ENCODE peak calls at places on chromosomes 3 and 15, in five cellular contexts. U is cardiac muscle cell, I is tibial nerve, T is adrenal gland, N is fibroblast of the aortic adventitia. S is an unnamed sample.

GRCh38 chr3:68249265-68249664 is 594.9 kb upstream of the SUCLG2 start:
- DNase-seq in T (no peak), N (no peak), I (no peak), U (no peak), S (no peak)

GRCh38 chr15:92884813-92885461 is 15.2 kb upstream of the CHD2 start:
- DNase-seq in U (peak), I (no peak), N (peak), T (no peak), S (peak)

GRCh38 chr15:72800819-72801481 is 17.4 kb upstream of the ADPGK start:
- DNase-seq in U (peak), T (no peak), I (no peak), N (peak), S (peak)

GRCh38 chr3:45412731-45413130 is 24.4 kb downstream of the LARS2 start:
- DNase-seq in U (no peak), N (no peak), T (no peak), I (no peak), S (no peak)

GRCh38 chr3:172903642-172904041 is 153.1 kb downstream of the ECT2 start:
- DNase-seq in T (peak), U (no peak), I (no peak), N (no peak), S (no peak)

GRCh38 chr15:89333959-89334509 is 590 bp downstream of the POLG start:
- DNase-seq in I (no peak), U (no peak), T (peak), N (peak), S (no peak)

GRCh38 chr3:152865675-152866074 is 30.7 kb downstream of the P2RY1 start:
- DNase-seq in U (no peak), T (no peak), N (no peak), I (no peak), S (no peak)

GRCh38 chr3:197501496-197501878 is 54.3 kb downstream of the BDH1 start:
- DNase-seq in N (peak), U (peak), T (no peak), I (no peak), S (peak)

GRCh38 chr15:96342143-96342466 is 11.6 kb downstream of the NR2F2 start:
- DNase-seq in T (no peak), N (no peak), I (no peak), U (no peak), S (no peak)

GRCh38 chr3:134087046-134087974 is 57.6 kb upstream of the SLCO2A1 start:
- DNase-seq in I (no peak), U (peak), N (no peak), T (no peak), S (no peak)

GRCh38 chr15:77627067-77627466 is 5.6 kb downstream of the LINGO1 start:
- DNase-seq in I (no peak), T (no peak), U (no peak), N (no peak), S (no peak)

GRCh38 chr15:38297623-38298388 is 45.2 kb downstream of the SPRED1 start:
- DNase-seq in I (no peak), N (peak), U (no peak), T (no peak), S (peak)

GRCh38 chr3:77042892-77043291 is 3.0 kb downstream of the ROBO2 start:
- DNase-seq in N (no peak), T (no peak), U (no peak), I (no peak), S (no peak)

GRCh38 chr15:32124726-32125125 is 94.4 kb downstream of the CHRNA7 start:
- DNase-seq in T (no peak), I (no peak), U (no peak), N (no peak), S (no peak)

GRCh38 chr3:25495304-25495703 is 67.2 kb downstream of the RARB start:
- DNase-seq in U (no peak), N (no peak), T (no peak), I (no peak), S (no peak)

GRCh38 chr3:325495-325894 is 128.9 kb downstream of the CHL1 start:
- DNase-seq in I (no peak), U (no peak), T (no peak), N (no peak), S (no peak)

GRCh38 chr15:90184119-90184785 is 16.9 kb upstream of the SEMA4B start:
- DNase-seq in N (peak), T (peak), U (peak), I (peak), S (peak)

GRCh38 chr3:23752126-23752525 is 53.6 kb upstream of the UBE2E1 start:
- DNase-seq in I (no peak), T (no peak), U (no peak), N (no peak), S (no peak)

GRCh38 chr15:37093480-37094410 is 6.6 kb downstream of the MEIS2 start:
- DNase-seq in T (no peak), U (peak), N (peak), I (no peak), S (peak)

GRCh38 chr3:159174715-159175390 is 373.0 kb downstream of the MFSD1 start:
- DNase-seq in U (no peak), I (no peak), N (no peak), T (no peak), S (peak)

GRCh38 chr3:156742401-156742800 is 68.0 kb downstream of the TIPARP start:
- DNase-seq in T (no peak), N (no peak), I (no peak), U (no peak), S (no peak)

GRCh38 chr3:14717307-14717706 is 42.4 kb downstream of the C3orf20 start:
- DNase-seq in I (no peak), T (no peak), U (no peak), N (no peak), S (no peak)

GRCh38 chr3:164302622-164303021 is 775.7 kb downstream of the SI start:
- DNase-seq in N (no peak), U (no peak), I (no peak), T (no peak), S (no peak)

GRCh38 chr3:123446210-123446609 is 2.7 kb downstream of the ADCY5 start:
- DNase-seq in U (no peak), T (no peak), I (no peak), N (no peak), S (no peak)

GRCh38 chr3:110344897-110345767 is 726.5 kb upstream of the NECTIN3 start:
- DNase-seq in N (peak), U (peak), I (no peak), T (no peak), S (no peak)

GRCh38 chr3:9339750-9340449 is 23.0 kb upstream of the THUMPD3 start:
- DNase-seq in I (no peak), U (no peak), T (no peak), N (peak), S (peak)

GRCh38 chr3:25727316-25727715 is 55.9 kb downstream of the NGLY1 start:
- DNase-seq in I (no peak), N (no peak), T (no peak), U (no peak), S (no peak)

GRCh38 chr3:155646554-155647189 is 98.2 kb downstream of the PLCH1 start:
- DNase-seq in T (no peak), U (no peak), I (no peak), N (no peak), S (no peak)

GRCh38 chr3:113035387-113035982 is 44.7 kb downstream of the GTPBP8 start:
- DNase-seq in I (no peak), N (peak), T (peak), U (peak), S (peak)

GRCh38 chr3:113040231-113040630 is 49.4 kb downstream of the GTPBP8 start:
- DNase-seq in U (no peak), I (no peak), T (no peak), N (no peak), S (no peak)

GRCh38 chr3:85102774-85103173 is 144.0 kb downstream of the CADM2 start:
- DNase-seq in N (no peak), U (no peak), I (no peak), T (no peak), S (no peak)

GRCh38 chr3:128801779-128802369 is 75.9 kb downstream of the RAB7A start:
- DNase-seq in T (no peak), N (no peak), U (no peak), I (no peak), S (no peak)

GRCh38 chr3:15361494-15362214 is 29.3 kb upstream of the SH3BP5 start:
- DNase-seq in T (no peak), N (no peak), I (no peak), U (peak), S (peak)

DNA sequence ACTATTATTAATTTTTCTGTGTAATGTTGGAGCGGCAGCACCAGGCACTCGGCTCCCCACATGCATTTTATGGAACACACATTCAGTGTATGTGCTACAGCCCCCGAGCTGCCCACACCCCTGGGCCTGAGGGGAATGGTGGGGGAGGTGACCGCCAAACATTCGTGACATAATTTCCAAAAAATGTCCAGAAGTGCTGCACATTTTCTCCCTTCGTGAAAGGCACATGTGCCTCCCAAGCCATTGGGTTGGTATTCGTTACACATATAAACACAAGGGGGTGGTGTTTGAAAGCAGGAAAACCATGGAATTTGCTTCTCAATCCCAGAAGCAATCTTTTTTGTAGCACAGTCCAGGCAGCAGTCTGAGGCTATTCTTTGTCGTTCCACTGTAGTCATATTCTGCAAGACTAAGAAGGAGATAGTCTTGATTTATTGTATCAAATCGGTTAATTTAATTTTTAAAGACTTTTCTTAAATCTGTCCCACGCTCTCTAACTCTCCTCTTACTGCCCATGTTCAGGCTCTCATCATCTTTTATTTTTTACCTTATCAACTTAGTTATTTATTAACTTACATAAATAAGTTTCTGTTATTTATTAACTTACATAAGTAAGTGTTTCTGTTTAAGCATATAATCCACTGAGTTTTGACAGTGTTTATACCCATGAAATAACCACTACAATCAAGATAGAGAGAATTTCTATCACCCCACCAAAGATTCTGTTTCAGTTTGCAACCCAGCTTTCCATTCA is 39.2 kb upstream of the POLR2M start:
- DNase-seq in N (peak), U (peak), I (no peak), T (no peak), S (peak)
- H3K4me3 ChIP-seq in N (peak), U (no peak), I (no peak), T (no peak), S (no peak)

GRCh38 chr3:141844812-141845211 is 31.6 kb upstream of the ATP1B3 start:
- DNase-seq in U (no peak), I (no peak), N (no peak), T (no peak), S (no peak)

GRCh38 chr3:141849056-141849814 is 27.2 kb upstream of the ATP1B3 start:
- DNase-seq in I (no peak), N (no peak), T (no peak), U (no peak), S (no peak)

GRCh38 chr3:141844108-141844507 is 32.3 kb upstream of the ATP1B3 start:
- DNase-seq in I (no peak), N (no peak), T (no peak), U (no peak), S (no peak)

GRCh38 chr3:141846050-141846433 is 30.4 kb upstream of the ATP1B3 start:
- DNase-seq in T (no peak), N (peak), U (no peak), I (no peak), S (no peak)

GRCh38 chr3:141845407-141846049 is 30.9 kb upstream of the ATP1B3 start:
- DNase-seq in T (no peak), N (no peak), I (no peak), U (no peak), S (no peak)
- TF ChIP-seq CTCF in T (no peak), N (no peak), I (no peak), U (no peak), S (no peak)

GRCh38 chr15:25061808-25062550 is 107.2 kb downstream of the SNRPN start:
- DNase-seq in T (peak), U (no peak), N (no peak), I (no peak), S (no peak)

GRCh38 chr15:25058080-25058785 is 103.4 kb downstream of the SNRPN start:
- DNase-seq in N (no peak), T (peak), I (no peak), U (no peak), S (no peak)

GRCh38 chr15:25060996-25061620 is 106.3 kb downstream of the SNRPN start:
- DNase-seq in N (no peak), I (no peak), T (peak), U (no peak), S (no peak)

GRCh38 chr15:25059698-25060471 is 105.1 kb downstream of the SNRPN start:
- DNase-seq in U (no peak), T (peak), I (no peak), N (no peak), S (no peak)

DNA sequence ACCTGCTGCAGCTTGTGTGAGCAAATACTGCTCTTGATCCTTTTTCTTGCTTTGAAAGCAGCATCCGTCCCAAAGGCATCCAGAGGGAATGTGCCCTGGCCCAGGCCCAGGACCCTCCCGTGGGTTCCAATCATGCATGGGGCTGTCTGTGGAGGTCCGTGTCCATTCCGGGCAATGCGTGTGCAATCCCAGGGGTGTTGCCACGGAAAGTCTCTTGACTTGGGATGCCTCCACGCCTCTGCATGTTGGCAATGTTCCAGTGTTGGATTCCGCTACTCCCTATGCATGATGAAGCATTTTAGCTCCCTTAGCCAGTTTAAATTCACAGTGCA is 105.7 kb downstream of the SNRPN start:
- DNase-seq in I (no peak), N (no peak), T (peak), U (no peak), S (no peak)
- H3K4me3 ChIP-seq in I (no peak), N (no peak), T (no peak), U (no peak), S (no peak)

GRCh38 chr3:195692361-195692700 is 28.4 kb upstream of the MUC20 start:
- DNase-seq in N (no peak), I (no peak), U (no peak), T (no peak), S (no peak)
- TF ChIP-seq CTCF in N (no peak), I (no peak), U (no peak), T (no peak), S (no peak)

GRCh38 chr3:136632625-136633081 is 119.5 kb downstream of the STAG1 start:
- DNase-seq in I (no peak), T (no peak), U (no peak), N (peak), S (peak)
- H3K4me3 ChIP-seq in I (no peak), T (no peak), U (no peak), N (no peak), S (no peak)

DNA sequence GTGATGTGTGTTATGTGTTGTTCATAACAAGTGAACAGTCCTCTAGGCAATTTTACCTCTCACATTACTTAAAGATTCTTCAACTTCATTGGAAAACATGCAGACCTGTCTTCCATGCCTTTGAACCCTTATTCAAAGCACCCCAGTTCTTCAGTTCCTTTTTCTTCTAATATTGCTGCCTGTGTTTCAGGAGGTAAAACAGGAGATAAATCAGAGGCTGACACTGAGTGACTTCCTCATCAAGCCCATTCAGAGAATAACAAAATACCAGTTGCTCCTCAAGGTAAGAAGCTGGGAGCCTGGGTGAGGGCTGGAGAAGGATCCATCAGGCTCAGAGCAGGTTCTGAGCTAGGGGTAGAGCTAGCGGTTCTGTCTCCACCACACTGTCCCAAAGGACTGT is 71.1 kb upstream of the UMPS start:
- DNase-seq in U (no peak), T (no peak), N (no peak), I (no peak), S (no peak)
- TF ChIP-seq CTCF in U (no peak), T (no peak), N (no peak), I (no peak), S (no peak)

DNA sequence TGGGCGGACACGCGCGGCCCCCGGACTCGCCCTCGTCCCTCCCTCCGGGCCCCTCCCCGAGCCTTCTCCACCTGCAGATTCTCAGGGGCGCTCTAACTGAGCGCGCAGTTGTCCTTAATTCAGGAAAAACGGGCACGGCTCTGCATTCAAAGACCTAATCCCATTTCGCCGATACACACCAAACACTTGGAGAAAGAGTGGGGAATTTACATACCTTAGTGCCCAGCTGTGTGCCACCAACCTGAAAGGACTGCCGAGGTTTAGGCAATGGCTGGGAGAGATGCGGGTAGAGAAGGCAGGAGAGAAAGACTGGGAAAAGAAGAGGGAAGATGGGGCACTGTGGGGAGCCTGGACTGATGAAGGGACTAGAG is 21.8 kb downstream of the IGDCC3 start:
- DNase-seq in U (no peak), N (no peak), I (no peak), T (no peak), S (no peak)
- H3K4me3 ChIP-seq in U (peak), N (no peak), I (peak), T (no peak), S (peak)